ENCODE peak calls at places on chromosomes 2 and 18, in five cellular contexts. One of them, this sample, is unnamed.

GRCh38 chr2:239724194-239724849 is 300.8 kb downstream of the NDUFA10 start:
- DNase-seq in CD8-positive, alpha-beta memory T cell: no peak
- DNase-seq in tibial nerve: no peak
- DNase-seq in HuH-7.5: no peak
- DNase-seq in kidney epithelial cell: no peak
- DNase-seq in this sample: no peak

GRCh38 chr2:120302301-120302700 is 43.6 kb upstream of the INHBB start:
- DNase-seq in kidney epithelial cell: no peak
- DNase-seq in CD8-positive, alpha-beta memory T cell: no peak
- DNase-seq in HuH-7.5: no peak
- DNase-seq in tibial nerve: no peak
- DNase-seq in this sample: no peak

GRCh38 chr18:46067431-46068007 is 4.5 kb downstream of the PSTPIP2 start:
- DNase-seq in tibial nerve: no peak
- DNase-seq in HuH-7.5: no peak
- DNase-seq in kidney epithelial cell: no peak
- DNase-seq in CD8-positive, alpha-beta memory T cell: no peak
- DNase-seq in this sample: no peak

GRCh38 chr2:217158906-217159305 is 299.0 kb upstream of the TNP1 start:
- DNase-seq in tibial nerve: no peak
- DNase-seq in kidney epithelial cell: no peak
- DNase-seq in CD8-positive, alpha-beta memory T cell: no peak
- DNase-seq in HuH-7.5: no peak
- DNase-seq in this sample: no peak

GRCh38 chr2:108634591-108635160 is 84.6 kb upstream of the RANBP2 start:
- DNase-seq in HuH-7.5: no peak
- DNase-seq in kidney epithelial cell: no peak
- DNase-seq in tibial nerve: no peak
- DNase-seq in CD8-positive, alpha-beta memory T cell: no peak
- DNase-seq in this sample: no peak

GRCh38 chr2:142065700-142066099 is 65.1 kb downstream of the LRP1B start:
- DNase-seq in kidney epithelial cell: no peak
- DNase-seq in tibial nerve: no peak
- DNase-seq in CD8-positive, alpha-beta memory T cell: no peak
- DNase-seq in HuH-7.5: no peak
- DNase-seq in this sample: no peak

GRCh38 chr2:128783896-128784295 is 465.2 kb upstream of the HS6ST1 start:
- DNase-seq in HuH-7.5: no peak
- DNase-seq in CD8-positive, alpha-beta memory T cell: no peak
- DNase-seq in kidney epithelial cell: no peak
- DNase-seq in tibial nerve: no peak
- DNase-seq in this sample: no peak

GRCh38 chr2:227717687-227718567 is at the start of gene SLC19A3:
- DNase-seq in CD8-positive, alpha-beta memory T cell: no peak
- DNase-seq in HuH-7.5: peak
- DNase-seq in tibial nerve: peak
- DNase-seq in kidney epithelial cell: peak
- DNase-seq in this sample: no peak

GRCh38 chr18:50638623-50639398 is 78.9 kb downstream of the MAPK4 start:
- DNase-seq in CD8-positive, alpha-beta memory T cell: no peak
- DNase-seq in kidney epithelial cell: no peak
- DNase-seq in tibial nerve: no peak
- DNase-seq in HuH-7.5: no peak
- DNase-seq in this sample: no peak

GRCh38 chr18:23732439-23732838 is 43.2 kb downstream of the LAMA3 start:
- DNase-seq in HuH-7.5: no peak
- DNase-seq in CD8-positive, alpha-beta memory T cell: no peak
- DNase-seq in tibial nerve: no peak
- DNase-seq in kidney epithelial cell: no peak
- DNase-seq in this sample: no peak

GRCh38 chr18:53458944-53459580 is 765.4 kb downstream of the MBD2 start:
- DNase-seq in tibial nerve: no peak
- DNase-seq in CD8-positive, alpha-beta memory T cell: no peak
- DNase-seq in kidney epithelial cell: no peak
- DNase-seq in HuH-7.5: no peak
- DNase-seq in this sample: no peak

GRCh38 chr2:215145611-215146010 is 7.2 kb upstream of the ABCA12 start:
- DNase-seq in kidney epithelial cell: no peak
- DNase-seq in tibial nerve: no peak
- DNase-seq in HuH-7.5: no peak
- DNase-seq in CD8-positive, alpha-beta memory T cell: no peak
- DNase-seq in this sample: no peak

GRCh38 chr2:67616749-67617148 is 219.6 kb downstream of the ETAA1 start:
- DNase-seq in tibial nerve: no peak
- DNase-seq in CD8-positive, alpha-beta memory T cell: no peak
- DNase-seq in HuH-7.5: no peak
- DNase-seq in kidney epithelial cell: no peak
- DNase-seq in this sample: no peak

GRCh38 chr18:50494569-50494968 is 65.3 kb upstream of the MAPK4 start:
- DNase-seq in tibial nerve: no peak
- DNase-seq in HuH-7.5: no peak
- DNase-seq in CD8-positive, alpha-beta memory T cell: no peak
- DNase-seq in kidney epithelial cell: no peak
- DNase-seq in this sample: no peak

GRCh38 chr2:59888015-59888414 is 665.4 kb downstream of the BCL11A start:
- DNase-seq in HuH-7.5: no peak
- DNase-seq in tibial nerve: no peak
- DNase-seq in kidney epithelial cell: no peak
- DNase-seq in CD8-positive, alpha-beta memory T cell: peak
- DNase-seq in this sample: no peak

GRCh38 chr2:96945011-96945410 is 41.4 kb downstream of the FAM178B start:
- DNase-seq in CD8-positive, alpha-beta memory T cell: no peak
- DNase-seq in kidney epithelial cell: no peak
- DNase-seq in tibial nerve: no peak
- DNase-seq in HuH-7.5: no peak
- DNase-seq in this sample: no peak

GRCh38 chr2:217622205-217622621 is 380.6 kb downstream of the TNS1 start:
- DNase-seq in CD8-positive, alpha-beta memory T cell: no peak
- DNase-seq in HuH-7.5: peak
- DNase-seq in kidney epithelial cell: peak
- DNase-seq in tibial nerve: no peak
- DNase-seq in this sample: no peak

GRCh38 chr2:86039178-86039962 is 66.3 kb downstream of the POLR1A start:
- DNase-seq in kidney epithelial cell: no peak
- DNase-seq in tibial nerve: no peak
- DNase-seq in CD8-positive, alpha-beta memory T cell: no peak
- DNase-seq in HuH-7.5: no peak
- DNase-seq in this sample: no peak

GRCh38 chr2:48482774-48483173 is 47.2 kb upstream of the STON1 start:
- DNase-seq in tibial nerve: no peak
- DNase-seq in CD8-positive, alpha-beta memory T cell: no peak
- DNase-seq in kidney epithelial cell: no peak
- DNase-seq in HuH-7.5: no peak
- DNase-seq in this sample: no peak

GRCh38 chr18:46073474-46074331 is 1.6 kb upstream of the PSTPIP2 start:
- DNase-seq in kidney epithelial cell: peak
- DNase-seq in HuH-7.5: no peak
- DNase-seq in CD8-positive, alpha-beta memory T cell: peak
- DNase-seq in tibial nerve: no peak
- DNase-seq in this sample: peak

GRCh38 chr2:235496239-235496621 is 2.4 kb downstream of the AGAP1 start:
- DNase-seq in CD8-positive, alpha-beta memory T cell: no peak
- DNase-seq in HuH-7.5: no peak
- DNase-seq in tibial nerve: no peak
- DNase-seq in kidney epithelial cell: no peak
- DNase-seq in this sample: no peak

GRCh38 chr18:23967321-23968089 is 47.0 kb upstream of the TTC39C start:
- DNase-seq in tibial nerve: no peak
- DNase-seq in CD8-positive, alpha-beta memory T cell: peak
- DNase-seq in kidney epithelial cell: no peak
- DNase-seq in HuH-7.5: no peak
- DNase-seq in this sample: peak

GRCh38 chr2:160245614-160246156 is 45.6 kb upstream of the ITGB6 start:
- DNase-seq in CD8-positive, alpha-beta memory T cell: no peak
- DNase-seq in kidney epithelial cell: no peak
- DNase-seq in HuH-7.5: no peak
- DNase-seq in tibial nerve: no peak
- DNase-seq in this sample: no peak

GRCh38 chr2:67502346-67503065 is 105.4 kb downstream of the ETAA1 start:
- DNase-seq in HuH-7.5: no peak
- DNase-seq in CD8-positive, alpha-beta memory T cell: no peak
- DNase-seq in kidney epithelial cell: no peak
- DNase-seq in tibial nerve: no peak
- DNase-seq in this sample: no peak

GRCh38 chr2:234496835-234497591 is at the start of gene ARL4C:
- DNase-seq in kidney epithelial cell: no peak
- DNase-seq in tibial nerve: peak
- DNase-seq in HuH-7.5: peak
- DNase-seq in CD8-positive, alpha-beta memory T cell: peak
- DNase-seq in this sample: no peak

GRCh38 chr2:10278763-10279471 is 23.8 kb upstream of the HPCAL1 start:
- DNase-seq in CD8-positive, alpha-beta memory T cell: no peak
- DNase-seq in tibial nerve: no peak
- DNase-seq in HuH-7.5: no peak
- DNase-seq in kidney epithelial cell: no peak
- DNase-seq in this sample: no peak

GRCh38 chr2:239802101-239802649 is 223.0 kb downstream of the NDUFA10 start:
- DNase-seq in HuH-7.5: no peak
- DNase-seq in kidney epithelial cell: no peak
- DNase-seq in CD8-positive, alpha-beta memory T cell: no peak
- DNase-seq in tibial nerve: no peak
- DNase-seq in this sample: no peak

This sample was measured in AML-193.